ENCODE peak calls at places on chromosome 15, in eight cellular contexts. W is DND-41; Y is CD8-positive, alpha-beta T cell; K is heart right ventricle; T is right cardiac atrium; I is mucosa of descending colon; M is cardiac muscle cell; R is hepatocyte. A is an unnamed sample. For H3K4me1, the result is how much of the 10 kb centered on the place peaks cover.

GRCh38 chr15:60563539-60564404 is 84.8 kb upstream of the ICE2 start:
- DNase-seq in R (no peak), W (no peak), M (no peak), Y (no peak), I (no peak), T (no peak), K (no peak), A (no peak)

GRCh38 chr15:78624651-78625590 is 4.1 kb upstream of the CHRNA3 start:
- DNase-seq in M (no peak), K (no peak), T (no peak), R (no peak), Y (no peak), I (no peak), W (no peak), A (no peak)

GRCh38 chr15:96410175-96411055 is 79.9 kb downstream of the NR2F2 start:
- DNase-seq in Y (no peak), R (no peak), T (no peak), K (no peak), I (no peak), M (no peak), W (no peak), A (no peak)

GRCh38 chr15:101242160-101242998 is 9.5 kb downstream of the CHSY1 start:
- DNase-seq in W (peak), I (no peak), Y (peak), R (no peak), T (no peak), M (no peak), K (peak), A (no peak)

GRCh38 chr15:89837134-89837829 is 22.6 kb upstream of the ANPEP start:
- DNase-seq in K (no peak), W (no peak), R (no peak), Y (no peak), T (no peak), M (no peak), I (no peak), A (no peak)

GRCh38 chr15:64246364-64247189 is 83.8 kb upstream of the PPIB start:
- DNase-seq in M (no peak), T (no peak), Y (no peak), R (peak), I (no peak), W (no peak), K (no peak), A (no peak)

GRCh38 chr15:31843426-31844055 is 186.8 kb upstream of the CHRNA7 start:
- DNase-seq in Y (no peak), M (no peak), R (no peak), W (no peak), K (no peak), I (no peak), T (no peak), A (no peak)

GRCh38 chr15:57703387-57703786 is 3.1 kb upstream of the POLR2M start:
- DNase-seq in T (no peak), M (no peak), W (peak), Y (no peak), K (no peak), R (no peak), I (no peak), A (no peak)

GRCh38 chr15:41258706-41259471 is 27.8 kb downstream of the CHP1 start:
- DNase-seq in Y (no peak), R (peak), M (peak), T (no peak), I (no peak), K (no peak), W (no peak), A (peak)

GRCh38 chr15:34243226-34243625 is 18.4 kb downstream of the EMC4 start:
- DNase-seq in Y (no peak), T (no peak), R (no peak), M (no peak), I (no peak), W (no peak), K (no peak), A (no peak)

GRCh38 chr15:42548258-42549051 is at the start of the genes HAUS2 and LRRC57:
- DNase-seq in R (peak), T (peak), I (peak), M (peak), W (peak), K (peak), Y (peak), A (peak)

GRCh38 chr15:90571063-90571541 is 41.4 kb downstream of the CRTC3 start:
- DNase-seq in I (peak), R (no peak), W (no peak), K (peak), M (no peak), Y (no peak), T (peak), A (no peak)

GRCh38 chr15:40085225-40085624 is 23.5 kb downstream of the BMF start:
- DNase-seq in W (no peak), T (no peak), I (peak), M (no peak), Y (no peak), K (no peak), R (no peak), A (no peak)
- H3K4me1 ChIP-seq in W (under half), T (under half), I (under half), M (half or more), Y (under half), K (half or more), R (half or more), A (under half)

GRCh38 chr15:63047792-63048114 is 5.2 kb downstream of the TPM1 start:
- DNase-seq in M (no peak), Y (no peak), R (no peak), T (no peak), K (no peak), I (no peak), W (no peak), A (no peak)
- H3K4me1 ChIP-seq in M (half or more), Y (under half), R (under half), T (under half), K (half or more), I (under half), W (under half), A (under half)

DNA sequence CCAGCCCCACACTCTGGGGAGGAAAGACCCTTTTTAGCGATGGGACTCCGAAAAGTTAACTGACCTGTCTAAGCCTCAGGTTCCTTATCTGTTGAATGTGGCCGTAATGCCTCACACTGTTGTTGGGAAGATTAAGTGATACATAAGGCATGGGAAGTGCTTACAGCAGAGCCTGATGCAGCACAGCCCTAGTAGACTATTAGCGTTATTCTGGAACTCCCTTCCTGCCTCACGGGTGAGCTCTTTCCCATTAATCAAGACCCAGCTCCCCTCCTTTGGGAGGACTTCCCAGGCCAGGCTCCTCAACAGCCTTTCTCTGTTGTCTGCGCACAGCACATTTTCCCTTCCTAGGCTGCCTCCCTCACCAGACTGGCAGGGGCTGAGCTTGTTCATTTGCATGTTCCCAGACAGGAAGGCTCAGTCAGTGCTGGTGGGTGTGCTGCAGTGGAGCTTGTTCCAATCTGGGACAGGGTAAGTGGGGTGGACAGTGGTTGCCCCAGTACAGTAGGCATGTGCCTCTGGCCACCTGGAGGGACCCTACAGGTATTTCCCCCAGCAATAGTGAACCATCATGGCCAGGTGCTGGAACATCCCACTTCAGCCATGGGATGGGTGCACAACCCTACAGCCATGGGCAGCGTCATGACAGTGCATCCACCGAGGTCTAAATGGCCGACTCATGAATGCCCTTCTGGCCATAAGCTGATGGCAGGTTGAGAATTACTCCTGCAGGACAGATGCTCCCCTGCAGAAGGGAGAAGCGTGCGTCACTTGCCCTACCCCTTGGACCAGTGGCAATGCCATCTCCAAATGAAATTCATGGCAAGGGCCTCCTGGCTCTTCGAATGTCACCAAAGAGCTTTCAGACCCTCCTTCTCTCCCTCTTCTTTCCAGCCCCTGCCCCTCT is 5.8 kb upstream of the PSTPIP1 start:
- DNase-seq in M (no peak), T (peak), R (no peak), I (no peak), W (no peak), Y (no peak), K (no peak), A (no peak)
- H3K4me1 ChIP-seq in M (under half), T (under half), R (under half), I (under half), W (under half), Y (under half), K (under half), A (under half)

GRCh38 chr15:74786659-74787165 is 4.8 kb downstream of the CSK start:
- DNase-seq in W (no peak), I (no peak), R (no peak), K (peak), Y (no peak), M (no peak), T (peak), A (no peak)

GRCh38 chr15:74788716-74789151 is 6.9 kb downstream of the CSK start:
- DNase-seq in T (no peak), Y (no peak), M (no peak), K (no peak), W (peak), I (peak), R (no peak), A (no peak)

GRCh38 chr15:74788042-74788715 is 6.3 kb downstream of the CSK start:
- DNase-seq in R (no peak), K (no peak), Y (no peak), M (no peak), T (no peak), I (no peak), W (no peak), A (no peak)

GRCh38 chr15:74789171-74789627 is 7.3 kb downstream of the CSK start:
- DNase-seq in K (no peak), T (no peak), M (no peak), R (peak), I (peak), W (no peak), Y (no peak), A (no peak)

GRCh38 chr15:74787251-74788041 is 5.6 kb downstream of the CSK start:
- DNase-seq in I (peak), W (peak), T (peak), R (peak), K (no peak), Y (peak), M (peak), A (no peak)
- H3K4me1 ChIP-seq in I (half or more), W (half or more), T (under half), R (under half), K (half or more), Y (half or more), M (under half), A (under half)

GRCh38 chr15:68782589-68783161 is 38.0 kb downstream of the ANP32A start:
- DNase-seq in K (no peak), T (no peak), Y (no peak), W (no peak), M (no peak), I (no peak), R (no peak), A (no peak)
- H3K4me1 ChIP-seq in K (under half), T (under half), Y (under half), W (under half), M (under half), I (under half), R (under half), A (under half)

GRCh38 chr15:71804226-71804625 is 6.1 kb upstream of the NR2E3 start:
- DNase-seq in I (no peak), R (no peak), Y (no peak), W (no peak), M (no peak), T (no peak), K (no peak), A (no peak)
- H3K4me1 ChIP-seq in I (under half), R (under half), Y (under half), W (under half), M (under half), T (under half), K (under half), A (under half)

GRCh38 chr15:67845974-67846373 is 6.1 kb upstream of the RNU6-1 start:
- DNase-seq in T (no peak), W (no peak), R (no peak), K (no peak), I (no peak), Y (no peak), M (no peak), A (no peak)
- H3K4me1 ChIP-seq in T (under half), W (under half), R (under half), K (under half), I (under half), Y (under half), M (under half), A (under half)

DNA sequence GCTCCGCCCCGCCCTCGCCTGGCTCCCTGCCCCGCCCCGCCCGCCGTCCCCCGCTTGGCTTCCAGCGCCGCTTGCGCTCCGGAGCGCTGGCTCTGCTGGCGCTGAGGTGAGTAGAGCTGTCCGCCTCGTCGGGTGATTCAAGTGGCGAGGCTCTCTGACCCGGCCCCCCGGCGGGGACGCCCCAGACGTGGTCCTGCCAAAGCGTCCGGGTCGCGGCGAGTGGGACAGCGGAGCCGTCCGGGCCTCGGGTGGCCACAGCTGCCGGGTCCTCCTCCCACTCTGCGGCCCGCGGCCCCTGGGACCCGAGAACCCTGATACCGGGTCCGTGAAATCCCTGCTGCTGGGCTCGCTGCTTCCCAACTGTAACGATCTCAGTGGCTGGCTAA is at the start of gene LRRC28:
- DNase-seq in Y (no peak), W (no peak), I (no peak), K (no peak), M (no peak), R (no peak), T (no peak), A (no peak)
- H3K4me1 ChIP-seq in Y (under half), W (half or more), I (under half), K (under half), M (under half), R (under half), T (under half), A (under half)